ENCODE peak calls at places on chromosome 9, in seven cellular contexts. Y is left ventricle myocardium inferior; A is tibial nerve; F is DMS153; O is M059J; P is activated T-cell treated with anti-CD3 and anti-CD28 coated beads for 1 hour; E is stimulated activated CD8-positive, alpha-beta memory T cell treated with anti-CD3 and anti-CD28 coated beads, Interleukin-4, amount 100 ng/mL, for 48 hours. D is an unnamed sample.

GRCh38 chr9:133738806-133739150 is 626 bp upstream of the SARDH start:
- DNase-seq in Y (no peak), A (no peak), F (no peak), O (no peak), P (no peak), E (no peak), D (no peak)

GRCh38 chr9:18390393-18390792 is 83.6 kb upstream of the ADAMTSL1 start:
- DNase-seq in Y (no peak), A (no peak), F (no peak), O (no peak), P (no peak), E (no peak), D (no peak)

GRCh38 chr9:129352157-129352870 is 174.3 kb upstream of the IER5L start:
- DNase-seq in Y (no peak), A (peak), F (no peak), O (no peak), P (no peak), E (peak), D (no peak)

GRCh38 chr9:113955076-113955752 is 79.1 kb downstream of the ZNF618 start:
- DNase-seq in Y (no peak), A (peak), F (no peak), O (peak), P (no peak), E (no peak), D (peak)

GRCh38 chr9:114991861-114992260 is 61.5 kb upstream of the TNFSF8 start:
- DNase-seq in Y (no peak), A (no peak), F (no peak), O (no peak), P (no peak), E (no peak), D (peak)

GRCh38 chr9:126673689-126674364 is 60.1 kb downstream of the LMX1B start:
- DNase-seq in Y (no peak), A (no peak), F (peak), O (no peak), P (no peak), E (no peak), D (no peak)

GRCh38 chr9:109068764-109069163 is 51.0 kb downstream of the TMEM245 start:
- DNase-seq in Y (no peak), A (no peak), F (no peak), O (no peak), P (no peak), E (no peak), D (no peak)

GRCh38 chr9:130565792-130566191 is 13.6 kb upstream of the FUBP3 start:
- DNase-seq in Y (no peak), A (no peak), F (no peak), O (no peak), P (no peak), E (no peak), D (peak)

GRCh38 chr9:114606068-114606467 is 5.0 kb upstream of the TMEM268 start:
- DNase-seq in Y (no peak), A (no peak), F (no peak), O (no peak), P (no peak), E (no peak), D (no peak)

GRCh38 chr9:109232449-109232848 is 65.4 kb upstream of the FRRS1L start:
- DNase-seq in Y (no peak), A (no peak), F (no peak), O (peak), P (no peak), E (no peak), D (no peak)

GRCh38 chr9:138122676-138123075 is 245.1 kb downstream of the CACNA1B start:
- DNase-seq in Y (no peak), A (no peak), F (no peak), O (no peak), P (no peak), E (no peak), D (no peak)

GRCh38 chr9:132434875-132435274 is 24.9 kb downstream of the CFAP77 start:
- DNase-seq in Y (no peak), A (no peak), F (no peak), O (no peak), P (no peak), E (no peak), D (no peak)

GRCh38 chr9:124344291-124345050 is 70.8 kb downstream of the PSMB7 start:
- DNase-seq in Y (peak), A (no peak), F (no peak), O (no peak), P (no peak), E (no peak), D (no peak)

GRCh38 chr9:136644593-136645342 is 17.9 kb upstream of the EGFL7 start:
- DNase-seq in Y (peak), A (peak), F (no peak), O (peak), P (peak), E (peak), D (peak)

GRCh38 chr9:128628471-128629048 is 28.1 kb downstream of the DYNC2I2 start:
- DNase-seq in Y (peak), A (peak), F (no peak), O (no peak), P (no peak), E (no peak), D (no peak)

GRCh38 chr9:7549261-7549660 is 250.3 kb downstream of the DMAC1 start:
- DNase-seq in Y (peak), A (no peak), F (peak), O (no peak), P (no peak), E (no peak), D (no peak)

GRCh38 chr9:68672625-68673024 is 32.4 kb upstream of the PIP5K1B start:
- DNase-seq in Y (no peak), A (no peak), F (no peak), O (no peak), P (no peak), E (no peak), D (no peak)

GRCh38 chr9:76342862-76343261 is 51.4 kb downstream of the RFK start:
- DNase-seq in Y (no peak), A (no peak), F (no peak), O (no peak), P (no peak), E (no peak), D (no peak)

GRCh38 chr9:91308144-91308543 is 53.6 kb downstream of the AUH start:
- DNase-seq in Y (no peak), A (no peak), F (no peak), O (no peak), P (no peak), E (no peak), D (no peak)

GRCh38 chr9:4855861-4856260 is 63.1 kb downstream of the RCL1 start:
- DNase-seq in Y (no peak), A (no peak), F (no peak), O (peak), P (no peak), E (no peak), D (no peak)

GRCh38 chr9:111533099-111533785 is 8.3 kb downstream of the ZNF483 start:
- DNase-seq in Y (no peak), A (no peak), F (no peak), O (no peak), P (no peak), E (no peak), D (no peak)